ENCODE peak calls at places on chromosome 17, in seven cellular contexts. O, C, S, V, Q, B and K are unnamed samples.

GRCh38 chr17:33924105-33924504 is 331.0 kb upstream of the CCL2 start:
- DNase-seq in B (no peak), C (no peak), V (no peak), S (no peak), Q (no peak), O (no peak), K (no peak)

GRCh38 chr17:54968259-54968953 is at the start of the genes COX11 and STXBP4:
- DNase-seq in B (peak; percentile 92), C (peak; percentile 75), S (peak; percentile 98), Q (peak; percentile 94), O (peak; percentile 95), V (peak; percentile 85), K (peak; percentile 95)

GRCh38 chr17:1995321-1996242 is 29.6 kb downstream of the RTN4RL1 start:
- DNase-seq in O (peak; percentile 9), C (no peak), V (no peak), B (no peak), Q (no peak), S (no peak), K (no peak)

GRCh38 chr17:49439673-49440571 is 25.2 kb upstream of the PHB1 start:
- DNase-seq in Q (no peak), B (no peak), O (peak; percentile 10), C (no peak), S (no peak), V (no peak), K (no peak)

GRCh38 chr17:41824086-41824485 is 11.3 kb downstream of the FKBP10 start:
- DNase-seq in B (no peak), O (peak; percentile 71), Q (no peak), C (no peak), V (no peak), S (no peak), K (no peak)

GRCh38 chr17:876272-876671 is 94.1 kb downstream of the MRM3 start:
- DNase-seq in B (no peak), O (no peak), Q (no peak), C (no peak), S (no peak), V (no peak), K (no peak)

GRCh38 chr17:46818319-46818928 is at the start of gene WNT3:
- DNase-seq in C (no peak), S (peak; percentile 89), O (no peak), B (peak; percentile 56), Q (no peak), V (no peak), K (no peak)

GRCh38 chr17:47802341-47803022 is 19.1 kb downstream of the OSBPL7 start:
- DNase-seq in S (no peak), Q (no peak), O (peak; percentile 22), C (no peak), B (peak; percentile 64), V (no peak), K (peak; percentile 43)

GRCh38 chr17:73096866-73097265 is 4.4 kb upstream of the SLC39A11 start:
- DNase-seq in C (no peak), Q (no peak), V (no peak), S (no peak), B (no peak), O (peak; percentile 50), K (no peak)

GRCh38 chr17:78356163-78356713 is 3.6 kb downstream of the SOCS3 start:
- DNase-seq in V (no peak), S (peak; percentile 94), C (peak; percentile 90), O (peak; percentile 81), Q (no peak), B (peak; percentile 88), K (peak; percentile 42)

GRCh38 chr17:58279736-58280479 is 827 bp downstream of the MPO start:
- DNase-seq in O (no peak), Q (no peak), V (no peak), S (peak; percentile 84), B (no peak), C (no peak), K (no peak)

GRCh38 chr17:1143573-1143972 is 36.2 kb downstream of the ABR start:
- DNase-seq in C (no peak), O (no peak), S (no peak), V (no peak), Q (no peak), B (no peak), K (no peak)

GRCh38 chr17:40658396-40658795 is 6.6 kb downstream of the KRT222 start:
- DNase-seq in C (no peak), O (no peak), S (no peak), V (no peak), B (no peak), Q (no peak), K (no peak)

GRCh38 chr17:15466131-15466530 is 1.3 kb downstream of the CDRT4 start:
- DNase-seq in Q (no peak), B (no peak), C (no peak), V (no peak), O (no peak), S (no peak), K (no peak)